ENCODE peak calls at places on chromosomes 1 and 21, in seven cellular contexts. B is CD8-positive, alpha-beta T cell; F is HL-60; K is tibial artery; Q is BJ; W is tibial nerve; A is transverse colon. L is an unnamed sample. For H3K27me3, the result is how much of the 10 kb centered on the place peaks cover.

GRCh38 chr1:19479351-19480120 is 5.8 kb downstream of the CAPZB start:
- DNase-seq in Q (no peak), W (no peak), B (no peak), K (no peak), F (no peak), A (no peak), L (no peak)

GRCh38 chr1:9770276-9770675 is 53.5 kb downstream of the CLSTN1 start:
- DNase-seq in Q (no peak), F (no peak), B (no peak), W (no peak), A (peak), K (no peak), L (no peak)

GRCh38 chr1:116944613-116945012 is 34.9 kb downstream of the PTGFRN start:
- DNase-seq in A (no peak), B (peak), W (no peak), K (no peak), F (no peak), Q (no peak), L (no peak)

GRCh38 chr1:53967409-53968124 is 21.4 kb downstream of the LRRC42 start:
- DNase-seq in Q (no peak), F (no peak), A (no peak), B (no peak), K (no peak), W (no peak), L (no peak)

GRCh38 chr1:51444096-51444495 is 75.0 kb downstream of the EPS15 start:
- DNase-seq in A (no peak), K (no peak), F (no peak), W (no peak), Q (no peak), B (no peak), L (no peak)

GRCh38 chr1:24318238-24318987 is 744 bp upstream of the GRHL3 start:
- DNase-seq in W (no peak), A (no peak), B (no peak), K (no peak), F (no peak), Q (no peak), L (no peak)

GRCh38 chr1:172698224-172698623 is 39.3 kb downstream of the FASLG start:
- DNase-seq in Q (no peak), F (no peak), K (no peak), A (no peak), B (no peak), W (no peak), L (no peak)

GRCh38 chr1:204577794-204578478 is 61.7 kb downstream of the MDM4 start:
- DNase-seq in F (no peak), K (peak), W (no peak), Q (no peak), A (no peak), B (no peak), L (no peak)

GRCh38 chr1:35568975-35569395 is 4.1 kb upstream of the TFAP2E start:
- DNase-seq in A (peak), B (peak), K (no peak), F (peak), Q (no peak), W (peak), L (no peak)

GRCh38 chr1:226633541-226634155 is 85.1 kb downstream of the STUM start:
- DNase-seq in F (no peak), K (peak), W (no peak), B (no peak), Q (no peak), A (no peak), L (no peak)

GRCh38 chr1:230772457-230773395 is 25.5 kb downstream of the CAPN9 start:
- DNase-seq in Q (no peak), W (peak), B (no peak), F (no peak), K (no peak), A (no peak), L (no peak)

GRCh38 chr21:17679002-17679600 is 66.4 kb upstream of the BTG3 start:
- DNase-seq in A (no peak), Q (peak), K (no peak), F (peak), W (peak), B (no peak), L (no peak)

GRCh38 chr1:186050360-186050759 is 316.2 kb downstream of the HMCN1 start:
- DNase-seq in K (no peak), B (no peak), F (no peak), A (no peak), Q (no peak), W (no peak), L (no peak)

GRCh38 chr1:16371725-16372124 is 4.7 kb downstream of the SZRD1 start:
- DNase-seq in W (no peak), Q (no peak), B (no peak), A (no peak), F (no peak), K (no peak), L (no peak)

GRCh38 chr1:203151362-203152157 is 24.0 kb downstream of the ADORA1 start:
- DNase-seq in W (no peak), A (no peak), B (no peak), K (no peak), Q (no peak), F (no peak), L (no peak)

GRCh38 chr1:50940291-50940690 is 19.8 kb downstream of the FAF1 start:
- DNase-seq in W (no peak), B (no peak), A (no peak), Q (no peak), F (no peak), K (no peak), L (no peak)

GRCh38 chr1:166307261-166308188 is 140.7 kb upstream of the FAM78B start:
- DNase-seq in K (no peak), A (no peak), F (no peak), B (no peak), Q (no peak), W (no peak), L (no peak)

GRCh38 chr1:155003227-155003765 is 694 bp downstream of the ZBTB7B start:
- DNase-seq in W (no peak), B (no peak), F (no peak), Q (no peak), K (no peak), A (peak), L (peak)

GRCh38 chr1:97212671-97213070 is 491.1 kb downstream of the PTBP2 start:
- DNase-seq in W (no peak), K (no peak), Q (no peak), F (no peak), B (no peak), A (no peak), L (no peak)

GRCh38 chr1:151156515-151156819 is at the start of gene TNFAIP8L2:
- DNase-seq in F (peak), K (no peak), Q (no peak), W (peak), B (peak), A (peak), L (peak)

GRCh38 chr21:26961704-26962103 is 5.2 kb downstream of the ADAMTS5 start:
- DNase-seq in F (peak), A (no peak), Q (no peak), W (no peak), K (no peak), B (no peak), L (no peak)

GRCh38 chr21:26965567-26966359 is 1.1 kb downstream of the ADAMTS5 start:
- DNase-seq in A (peak), W (no peak), Q (no peak), B (no peak), F (no peak), K (peak), L (peak)

GRCh38 chr21:26964379-26964778 is 2.5 kb downstream of the ADAMTS5 start:
- DNase-seq in Q (no peak), B (no peak), W (no peak), K (peak), F (no peak), A (peak), L (peak)

GRCh38 chr21:26965091-26965566 is 1.8 kb downstream of the ADAMTS5 start:
- DNase-seq in A (no peak), F (no peak), W (no peak), Q (no peak), B (no peak), K (no peak), L (no peak)

GRCh38 chr21:26962516-26963305 is 4.2 kb downstream of the ADAMTS5 start:
- DNase-seq in K (no peak), W (no peak), A (no peak), Q (no peak), B (no peak), F (no peak), L (no peak)
- H3K27me3 ChIP-seq in K (under half), W (under half), A (under half), Q (under half), B (under half), F (under half), L (under half)

DNA sequence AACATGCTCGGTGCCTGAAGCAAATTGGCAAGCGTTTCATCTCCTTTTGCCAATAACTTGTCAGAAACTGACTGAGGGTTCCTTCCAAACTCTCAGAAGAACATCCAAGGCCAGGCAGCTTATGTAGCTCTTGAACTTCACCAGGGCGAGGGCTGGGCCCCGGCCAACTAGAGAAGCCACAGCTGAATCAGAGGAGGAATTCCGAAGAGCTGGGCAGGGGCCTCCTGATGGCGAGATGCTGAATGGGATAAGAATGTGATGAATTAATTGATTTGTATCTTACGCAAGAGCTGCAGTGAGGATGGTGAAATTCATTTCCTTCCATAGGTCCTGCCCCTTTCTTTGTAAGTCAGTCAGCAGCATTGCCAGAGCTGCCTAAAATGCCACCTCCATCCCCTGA is 345.8 kb downstream of the KIF26B start:
- DNase-seq in F (no peak), Q (peak), A (no peak), W (no peak), K (no peak), B (no peak), L (no peak)
- TF ChIP-seq CTCF in F (no peak), Q (peak), A (no peak), W (no peak), K (no peak), B (no peak), L (no peak)

GRCh38 chr21:43355925-43356289 is 71.0 kb downstream of the SIK1 start:
- DNase-seq in Q (no peak), B (no peak), K (no peak), F (no peak), W (no peak), A (no peak), L (no peak)
- H3K27me3 ChIP-seq in Q (under half), B (under half), K (under half), F (under half), W (under half), A (under half), L (under half)

GRCh38 chr1:61852693-61853060 is 110.4 kb downstream of the PATJ start:
- DNase-seq in K (no peak), Q (no peak), A (no peak), B (no peak), F (no peak), W (no peak), L (no peak)

GRCh38 chr1:61851235-61851634 is 109.0 kb downstream of the PATJ start:
- DNase-seq in B (no peak), W (no peak), K (no peak), Q (no peak), F (no peak), A (no peak), L (no peak)

GRCh38 chr1:61851849-61852692 is 109.8 kb downstream of the PATJ start:
- DNase-seq in A (no peak), Q (no peak), W (peak), F (peak), K (no peak), B (no peak), L (no peak)

DNA sequence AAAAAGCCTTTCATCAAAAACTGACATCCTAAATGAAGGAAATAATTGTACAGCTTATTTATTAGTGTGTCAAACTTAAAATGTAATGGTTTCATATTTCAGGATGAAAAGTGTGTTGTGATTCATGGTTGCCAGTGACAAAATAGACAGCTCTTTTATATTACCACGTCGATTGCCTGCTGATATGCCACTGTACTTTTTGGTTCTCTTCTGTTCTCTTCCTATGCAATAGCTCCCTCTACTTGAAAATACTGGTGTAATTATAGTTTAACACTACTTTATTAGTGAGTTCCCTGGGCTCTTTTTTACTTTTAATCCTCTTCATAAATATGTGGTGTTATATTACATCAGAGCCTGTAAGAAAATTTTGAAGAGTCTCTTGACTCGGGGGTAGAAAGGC is 111.3 kb downstream of the PATJ start:
- DNase-seq in W (no peak), B (no peak), Q (no peak), K (no peak), F (no peak), A (no peak), L (no peak)
- TF ChIP-seq CTCF in W (no peak), B (no peak), Q (peak), K (peak), F (no peak), A (no peak), L (peak)

DNA sequence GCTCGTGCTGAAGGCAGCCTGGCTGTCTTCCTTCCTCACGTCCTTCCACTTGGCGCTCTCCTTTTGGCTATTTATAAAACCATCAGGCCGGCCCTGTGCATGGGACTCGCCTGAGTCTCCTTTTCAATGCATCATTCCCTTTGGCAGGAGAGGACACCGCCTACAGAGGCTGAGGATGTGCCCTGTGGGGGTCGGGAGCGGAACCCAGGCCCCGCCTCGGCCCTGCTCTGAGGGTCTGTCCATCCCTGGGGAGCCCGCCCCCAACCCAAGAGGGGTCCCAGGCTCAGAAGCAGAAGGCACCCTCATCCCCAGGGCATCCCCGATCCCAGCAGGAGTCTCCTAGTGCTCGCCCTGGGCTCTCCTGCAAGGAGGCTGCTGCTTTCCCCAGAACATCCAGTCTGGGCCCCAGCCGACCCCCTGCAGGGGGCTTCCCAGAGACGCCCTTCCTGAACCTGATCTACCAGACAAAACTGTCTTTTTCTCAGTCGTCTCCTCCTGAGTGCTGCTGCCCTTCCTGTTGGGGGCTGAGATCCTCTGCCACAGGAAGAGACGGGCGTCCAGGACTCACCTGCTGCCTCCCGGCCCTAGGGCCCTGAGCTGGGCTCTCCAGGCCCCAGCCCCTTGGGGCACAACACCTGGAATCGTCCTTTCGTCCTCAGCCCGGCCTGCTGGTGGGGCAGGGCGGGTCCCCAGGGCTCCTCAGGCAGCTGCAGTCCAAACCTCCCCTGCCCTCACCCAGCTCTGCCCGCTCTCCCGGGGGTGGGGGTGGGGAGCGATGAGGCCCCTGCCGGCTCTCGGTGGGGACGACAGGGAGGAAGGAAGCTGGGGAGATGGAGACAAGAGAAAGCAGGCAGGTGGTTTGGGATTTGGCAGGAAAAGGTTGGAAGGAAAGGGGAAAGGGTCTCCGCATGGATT is 36.8 kb downstream of the TP73 start:
- DNase-seq in F (no peak), K (no peak), A (no peak), Q (no peak), B (no peak), W (no peak), L (no peak)
- H3K27me3 ChIP-seq in F (under half), K (half or more), A (under half), Q (under half), B (under half), W (under half), L (under half)

GRCh38 chr1:78060857-78061563 is 15.2 kb downstream of the GIPC2 start:
- DNase-seq in K (no peak), A (no peak), B (no peak), F (peak), W (no peak), Q (no peak), L (no peak)
- TF ChIP-seq CTCF in K (no peak), A (no peak), B (no peak), F (no peak), W (no peak), Q (no peak), L (peak)

GRCh38 chr1:240000634-240001033 is 91.0 kb upstream of the FMN2 start:
- DNase-seq in F (no peak), W (no peak), B (no peak), Q (peak), A (no peak), K (no peak), L (no peak)

GRCh38 chr1:239997515-239998311 is 94.0 kb upstream of the FMN2 start:
- DNase-seq in F (no peak), A (no peak), W (no peak), B (no peak), Q (no peak), K (no peak), L (no peak)

GRCh38 chr1:239998312-239998649 is 93.4 kb upstream of the FMN2 start:
- DNase-seq in K (no peak), W (no peak), A (no peak), Q (no peak), F (no peak), B (no peak), L (no peak)

GRCh38 chr1:239997160-239997514 is 94.5 kb upstream of the FMN2 start:
- DNase-seq in W (no peak), A (no peak), B (no peak), Q (no peak), F (no peak), K (no peak), L (no peak)

DNA sequence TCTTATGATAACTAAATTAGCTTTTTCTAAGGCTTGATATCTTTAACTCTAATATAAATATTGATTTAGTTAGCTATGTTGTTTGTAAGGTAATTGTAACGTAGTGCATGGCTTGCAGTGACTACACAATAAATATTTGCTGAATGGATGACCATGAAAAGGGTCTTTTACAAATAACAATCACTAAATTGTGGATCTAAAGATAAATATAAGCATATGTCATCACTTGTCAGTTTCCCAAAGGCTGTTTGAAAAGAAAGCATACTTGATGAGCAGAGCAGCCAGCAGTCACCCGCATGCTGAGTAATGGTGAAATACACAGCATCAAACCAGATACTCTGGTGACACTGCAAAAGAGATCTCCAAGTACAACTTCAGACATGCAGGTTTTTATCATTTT is 92.5 kb upstream of the FMN2 start:
- DNase-seq in W (no peak), A (no peak), K (no peak), Q (no peak), B (no peak), F (no peak), L (no peak)
- H3K27me3 ChIP-seq in W (under half), A (half or more), K (under half), Q (under half), B (under half), F (under half), L (under half)

GRCh38 chr1:163876546-163876945 is 554.8 kb downstream of the NUF2 start:
- DNase-seq in K (no peak), A (no peak), W (no peak), Q (no peak), B (no peak), F (no peak), L (no peak)

GRCh38 chr1:163872067-163872466 is 550.3 kb downstream of the NUF2 start:
- DNase-seq in Q (no peak), F (no peak), K (no peak), B (no peak), A (no peak), W (no peak), L (no peak)

GRCh38 chr1:163875214-163875926 is 553.6 kb downstream of the NUF2 start:
- DNase-seq in F (no peak), B (no peak), A (peak), K (no peak), Q (peak), W (peak), L (peak)

GRCh38 chr1:163875927-163876320 is 554.2 kb downstream of the NUF2 start:
- DNase-seq in A (no peak), K (no peak), B (no peak), W (no peak), Q (peak), F (no peak), L (no peak)

GRCh38 chr1:163874070-163874469 is 552.3 kb downstream of the NUF2 start:
- DNase-seq in K (no peak), W (no peak), B (no peak), A (no peak), Q (no peak), F (no peak), L (no peak)
- TF ChIP-seq CTCF in K (no peak), W (no peak), B (no peak), A (peak), Q (peak), F (peak), L (peak)